ENCODE peak calls at places on chromosomes 11 and 22, in four cellular contexts. One of them, this sample, is unnamed.
A peak's percentile ranks its signal among the peaks of the same experiment; 100 is the strongest.

GRCh38 chr11:77278595-77279506 is 22.6 kb downstream of the GDPD4 start:
- DNase-seq in SJSA1: no peak
- DNase-seq in G401: no peak
- DNase-seq in stimulated activated CD8-positive, alpha-beta memory T cell treated with anti-CD3 and anti-CD28 coated beads, Interleukin-2, amount 100 ng/mL, for 48 hours: no peak
- DNase-seq in this sample: no peak

GRCh38 chr11:19966435-19966834 is 193.8 kb downstream of the DBX1 start:
- DNase-seq in stimulated activated CD8-positive, alpha-beta memory T cell treated with anti-CD3 and anti-CD28 coated beads, Interleukin-2, amount 100 ng/mL, for 48 hours: no peak
- DNase-seq in G401: no peak
- DNase-seq in SJSA1: no peak
- DNase-seq in this sample: no peak

GRCh38 chr22:46563381-46564083 is 26.1 kb upstream of the CELSR1 start:
- DNase-seq in SJSA1: no peak
- DNase-seq in stimulated activated CD8-positive, alpha-beta memory T cell treated with anti-CD3 and anti-CD28 coated beads, Interleukin-2, amount 100 ng/mL, for 48 hours: peak; percentile 70
- DNase-seq in G401: peak; percentile 64
- DNase-seq in this sample: peak; percentile 76

GRCh38 chr11:120707098-120707497 is 195.6 kb downstream of the GRIK4 start:
- DNase-seq in SJSA1: no peak
- DNase-seq in stimulated activated CD8-positive, alpha-beta memory T cell treated with anti-CD3 and anti-CD28 coated beads, Interleukin-2, amount 100 ng/mL, for 48 hours: no peak
- DNase-seq in G401: no peak
- DNase-seq in this sample: no peak

GRCh38 chr11:134068829-134069425 is at the start of gene JAM3:
- DNase-seq in G401: peak; percentile 92
- DNase-seq in SJSA1: peak; percentile 79
- DNase-seq in stimulated activated CD8-positive, alpha-beta memory T cell treated with anti-CD3 and anti-CD28 coated beads, Interleukin-2, amount 100 ng/mL, for 48 hours: peak; percentile 99
- DNase-seq in this sample: peak; percentile 97

GRCh38 chr11:65851083-65851579 is 6.8 kb downstream of the CFL1 start:
- DNase-seq in G401: no peak
- DNase-seq in SJSA1: peak; percentile 73
- DNase-seq in stimulated activated CD8-positive, alpha-beta memory T cell treated with anti-CD3 and anti-CD28 coated beads, Interleukin-2, amount 100 ng/mL, for 48 hours: no peak
- DNase-seq in this sample: peak; percentile 45

GRCh38 chr11:132982769-132983168 is 549.5 kb downstream of the OPCML start:
- DNase-seq in stimulated activated CD8-positive, alpha-beta memory T cell treated with anti-CD3 and anti-CD28 coated beads, Interleukin-2, amount 100 ng/mL, for 48 hours: no peak
- DNase-seq in SJSA1: no peak
- DNase-seq in G401: no peak
- DNase-seq in this sample: no peak

GRCh38 chr22:46752911-46753310 is 9.5 kb upstream of the TBC1D22A start:
- DNase-seq in stimulated activated CD8-positive, alpha-beta memory T cell treated with anti-CD3 and anti-CD28 coated beads, Interleukin-2, amount 100 ng/mL, for 48 hours: no peak
- DNase-seq in SJSA1: peak; percentile 37
- DNase-seq in G401: no peak
- DNase-seq in this sample: no peak

GRCh38 chr11:9060700-9061111 is 30.7 kb downstream of the SCUBE2 start:
- DNase-seq in SJSA1: no peak
- DNase-seq in G401: no peak
- DNase-seq in stimulated activated CD8-positive, alpha-beta memory T cell treated with anti-CD3 and anti-CD28 coated beads, Interleukin-2, amount 100 ng/mL, for 48 hours: peak; percentile 46
- DNase-seq in this sample: peak; percentile 7

GRCh38 chr11:117552626-117553025 is 225.0 kb downstream of the CEP164 start:
- DNase-seq in stimulated activated CD8-positive, alpha-beta memory T cell treated with anti-CD3 and anti-CD28 coated beads, Interleukin-2, amount 100 ng/mL, for 48 hours: no peak
- DNase-seq in SJSA1: no peak
- DNase-seq in G401: no peak
- DNase-seq in this sample: no peak

GRCh38 chr11:17163296-17163695 is 44.5 kb downstream of the PIK3C2A start:
- DNase-seq in G401: no peak
- DNase-seq in SJSA1: no peak
- DNase-seq in stimulated activated CD8-positive, alpha-beta memory T cell treated with anti-CD3 and anti-CD28 coated beads, Interleukin-2, amount 100 ng/mL, for 48 hours: no peak
- DNase-seq in this sample: no peak

GRCh38 chr22:25702571-25703167 is 39.3 kb upstream of the MYO18B start:
- DNase-seq in SJSA1: no peak
- DNase-seq in stimulated activated CD8-positive, alpha-beta memory T cell treated with anti-CD3 and anti-CD28 coated beads, Interleukin-2, amount 100 ng/mL, for 48 hours: no peak
- DNase-seq in G401: no peak
- DNase-seq in this sample: peak; percentile 10

GRCh38 chr22:17380711-17381087 is 11.4 kb downstream of the CECR2 start:
- DNase-seq in SJSA1: no peak
- DNase-seq in stimulated activated CD8-positive, alpha-beta memory T cell treated with anti-CD3 and anti-CD28 coated beads, Interleukin-2, amount 100 ng/mL, for 48 hours: no peak
- DNase-seq in G401: no peak
- DNase-seq in this sample: no peak

GRCh38 chr11:85431319-85431718 is 195.8 kb downstream of the DLG2 start:
- DNase-seq in stimulated activated CD8-positive, alpha-beta memory T cell treated with anti-CD3 and anti-CD28 coated beads, Interleukin-2, amount 100 ng/mL, for 48 hours: no peak
- DNase-seq in SJSA1: no peak
- DNase-seq in G401: no peak
- DNase-seq in this sample: no peak

This sample was measured in dermis blood vessel endothelial cell.